ENCODE peak calls at places on chromosomes 12 and 14, in ten cellular contexts. M is activated CD4-positive, alpha-beta T cell treated with anti-CD3 and anti-CD28 coated beads, Interleukin-2, amount 50 U/mL, for 48 hours; E is G401; I is T follicular helper cell; U is ovary; P is posterior vena cava; N is midbrain; J is nucleus accumbens; Q is stimulated activated naive CD4-positive, alpha-beta T cell; D is KG1. A is an unnamed sample.

GRCh38 chr14:31877333-31877798 is 199.7 kb upstream of the ARHGAP5 start:
- DNase-seq in M (no peak), E (no peak), I (no peak), U (no peak), P (no peak), N (no peak), J (no peak), Q (no peak), D (no peak), A (no peak)

GRCh38 chr12:57460457-57461325 is 1.1 kb downstream of the GLI1 start:
- DNase-seq in M (no peak), E (peak; percentile 65), I (no peak), U (no peak), P (peak; percentile 80), N (no peak), J (no peak), Q (no peak), D (no peak), A (peak; percentile 22)

GRCh38 chr14:76081642-76082041 is 70.1 kb upstream of the GPATCH2L start:
- DNase-seq in M (no peak), E (no peak), I (no peak), U (no peak), P (no peak), N (no peak), J (no peak), Q (no peak), D (no peak), A (no peak)

GRCh38 chr12:49805409-49805808 is 22.8 kb downstream of the NCKAP5L start:
- DNase-seq in M (no peak), E (no peak), I (no peak), U (no peak), P (no peak), N (no peak), J (no peak), Q (no peak), D (no peak), A (no peak)

GRCh38 chr14:20247651-20248246 is 8.7 kb downstream of the OR11H4 start:
- DNase-seq in M (no peak), E (peak; percentile 9), I (no peak), U (no peak), P (no peak), N (no peak), J (no peak), Q (no peak), D (no peak), A (peak; percentile 24)

GRCh38 chr12:30828686-30829085 is 73.9 kb upstream of the CAPRIN2 start:
- DNase-seq in M (no peak), E (no peak), I (no peak), U (no peak), P (no peak), N (no peak), J (no peak), Q (no peak), D (no peak), A (peak; percentile 93)

GRCh38 chr12:4246116-4246515 is 27.4 kb upstream of the CCND2 start:
- DNase-seq in M (no peak), E (no peak), I (no peak), U (no peak), P (no peak), N (no peak), J (no peak), Q (no peak), D (no peak), A (no peak)

GRCh38 chr12:43312991-43313505 is 239.0 kb downstream of the ADAMTS20 start:
- DNase-seq in M (no peak), E (no peak), I (no peak), U (no peak), P (no peak), N (no peak), J (no peak), Q (no peak), D (no peak), A (no peak)

GRCh38 chr14:22494486-22495135 is 94.4 kb downstream of the DAD1 start:
- DNase-seq in M (no peak), E (no peak), I (no peak), U (no peak), P (no peak), N (no peak), J (no peak), Q (no peak), D (no peak), A (no peak)

GRCh38 chr12:76450690-76451089 is 102.5 kb upstream of the BBS10 start:
- DNase-seq in M (no peak), E (no peak), I (no peak), U (no peak), P (no peak), N (no peak), J (no peak), Q (no peak), D (no peak), A (no peak)

GRCh38 chr12:116864371-116865160 is 16.7 kb downstream of the HRK start:
- DNase-seq in M (no peak), E (no peak), I (no peak), U (no peak), P (no peak), N (no peak), J (no peak), Q (no peak), D (no peak), A (no peak)

GRCh38 chr14:90649096-90649495 is 167.1 kb downstream of the TTC7B start:
- DNase-seq in M (no peak), E (no peak), I (no peak), U (no peak), P (no peak), N (no peak), J (no peak), Q (no peak), D (no peak), A (no peak)

GRCh38 chr14:98834119-98834518 is 437.9 kb downstream of the BCL11B start:
- DNase-seq in M (no peak), E (no peak), I (no peak), U (no peak), P (no peak), N (no peak), J (no peak), Q (no peak), D (no peak), A (no peak)

GRCh38 chr12:123532808-123533649 is 490 bp downstream of the RILPL1 start:
- DNase-seq in M (peak; percentile 25), E (peak; percentile 29), I (no peak), U (peak; percentile 40), P (peak; percentile 87), N (peak; percentile 20), J (no peak), Q (no peak), D (no peak), A (peak; percentile 9)

GRCh38 chr14:96754845-96755184 is 42.4 kb upstream of the VRK1 start:
- DNase-seq in M (no peak), E (no peak), I (no peak), U (no peak), P (no peak), N (peak; percentile 22), J (no peak), Q (no peak), D (no peak), A (no peak)

GRCh38 chr14:65560340-65561027 is 148.0 kb downstream of the FUT8 start:
- DNase-seq in M (no peak), E (no peak), I (no peak), U (no peak), P (no peak), N (no peak), J (no peak), Q (no peak), D (no peak), A (peak; percentile 18)

GRCh38 chr12:54195080-54195479 is 6.3 kb upstream of the SMUG1 start:
- DNase-seq in M (no peak), E (no peak), I (no peak), U (no peak), P (no peak), N (no peak), J (no peak), Q (no peak), D (no peak), A (no peak)

GRCh38 chr12:64098709-64099354 is 123.3 kb downstream of the KICS2 start:
- DNase-seq in M (no peak), E (no peak), I (no peak), U (peak; percentile 45), P (no peak), N (peak; percentile 4), J (no peak), Q (no peak), D (no peak), A (no peak)

GRCh38 chr12:115213538-115213961 is 529.6 kb upstream of the TBX3 start:
- DNase-seq in M (no peak), E (no peak), I (no peak), U (no peak), P (no peak), N (no peak), J (no peak), Q (no peak), D (no peak), A (no peak)

GRCh38 chr12:1935700-1936378 is 17.4 kb upstream of the CACNA2D4 start:
- DNase-seq in M (no peak), E (peak; percentile 58), I (no peak), U (no peak), P (no peak), N (peak; percentile 59), J (no peak), Q (no peak), D (no peak), A (no peak)

GRCh38 chr14:96081767-96082400 is 42.7 kb downstream of the C14orf132 start:
- DNase-seq in M (no peak), E (no peak), I (no peak), U (no peak), P (peak; percentile 72), N (no peak), J (no peak), Q (no peak), D (no peak), A (no peak)

GRCh38 chr12:46131729-46132128 is 137.1 kb downstream of the SLC38A1 start:
- DNase-seq in M (no peak), E (peak; percentile 12), I (no peak), U (no peak), P (no peak), N (no peak), J (no peak), Q (no peak), D (no peak), A (no peak)

GRCh38 chr12:93877446-93877845 is 200.3 kb downstream of the CRADD start:
- DNase-seq in M (no peak), E (no peak), I (no peak), U (no peak), P (no peak), N (no peak), J (no peak), Q (no peak), D (no peak), A (no peak)

GRCh38 chr14:65290830-65291229 is 121.7 kb upstream of the FUT8 start:
- DNase-seq in M (peak; percentile 57), E (no peak), I (no peak), U (no peak), P (no peak), N (no peak), J (no peak), Q (no peak), D (no peak), A (peak; percentile 59)

GRCh38 chr12:1250641-1251040 is 259.6 kb downstream of the ERC1 start:
- DNase-seq in M (no peak), E (no peak), I (no peak), U (no peak), P (no peak), N (no peak), J (no peak), Q (no peak), D (no peak), A (no peak)

GRCh38 chr12:68755536-68756243 is 9.7 kb downstream of the SLC35E3 start:
- DNase-seq in M (no peak), E (no peak), I (no peak), U (no peak), P (no peak), N (no peak), J (no peak), Q (no peak), D (no peak), A (no peak)

GRCh38 chr14:68292467-68293334 is 473.1 kb downstream of the RAD51B start:
- DNase-seq in M (no peak), E (no peak), I (no peak), U (peak; percentile 45), P (no peak), N (no peak), J (no peak), Q (no peak), D (no peak), A (no peak)

GRCh38 chr12:120620624-120621023 is 19.8 kb upstream of the CABP1 start:
- DNase-seq in M (no peak), E (no peak), I (no peak), U (no peak), P (no peak), N (no peak), J (no peak), Q (no peak), D (no peak), A (no peak)